ENCODE peak calls at places on chromosomes 5 and 9, in six cellular contexts. U is mesendoderm, Q is IMR-90, S is neuronal stem cell, H is H1, B is mesenchymal stem cell. J is an unnamed sample.

GRCh38 chr9:110260911-110261310 is 4.6 kb upstream of the TXN start:
- DNase-seq in U (no peak), Q (no peak), S (no peak), H (no peak), B (no peak), J (no peak)

GRCh38 chr5:27137329-27137728 is 98.9 kb upstream of the CDH9 start:
- DNase-seq in U (no peak), Q (no peak), S (no peak), H (no peak), B (no peak), J (no peak)

GRCh38 chr9:34995288-34996060 is 5.9 kb downstream of the DNAJB5 start:
- DNase-seq in U (no peak), Q (peak; percentile 55), S (no peak), H (no peak), B (peak; percentile 38), J (peak; percentile 63)

GRCh38 chr5:178312900-178313299 is 80.3 kb upstream of the PHYKPL start:
- DNase-seq in U (no peak), Q (no peak), S (no peak), H (no peak), B (peak; percentile 28), J (no peak)

GRCh38 chr5:133714161-133714915 is 102.0 kb upstream of the FSTL4 start:
- DNase-seq in U (no peak), Q (no peak), S (no peak), H (no peak), B (no peak), J (no peak)

GRCh38 chr5:61301820-61302563 is 30.1 kb upstream of the ZSWIM6 start:
- DNase-seq in U (peak; percentile 90), Q (peak; percentile 100), S (no peak), H (no peak), B (peak; percentile 99), J (peak; percentile 94)

GRCh38 chr5:124007675-124008398 is 495.9 kb downstream of the CSNK1G3 start:
- DNase-seq in U (peak; percentile 66), Q (peak; percentile 4), S (no peak), H (no peak), B (peak; percentile 10), J (no peak)

GRCh38 chr5:93995126-93995621 is 253.8 kb upstream of the POU5F2 start:
- DNase-seq in U (no peak), Q (no peak), S (no peak), H (no peak), B (peak; percentile 59), J (no peak)

GRCh38 chr5:125139590-125139989 is 393.2 kb upstream of the ZNF608 start:
- DNase-seq in U (no peak), Q (no peak), S (no peak), H (no peak), B (no peak), J (no peak)

GRCh38 chr9:130183133-130183762 is 11.0 kb downstream of the NCS1 start:
- DNase-seq in U (peak; percentile 80), Q (peak; percentile 71), S (no peak), H (no peak), B (peak; percentile 82), J (peak; percentile 33)

GRCh38 chr9:119071636-119072035 is 297.6 kb downstream of the BRINP1 start:
- DNase-seq in U (no peak), Q (no peak), S (no peak), H (no peak), B (no peak), J (no peak)

GRCh38 chr5:8828596-8829321 is 717.1 kb downstream of the SEMA5A start:
- DNase-seq in U (no peak), Q (peak; percentile 39), S (no peak), H (no peak), B (no peak), J (no peak)

GRCh38 chr5:151141535-151141934 is 16.0 kb downstream of the ANXA6 start:
- DNase-seq in U (no peak), Q (peak; percentile 25), S (no peak), H (no peak), B (no peak), J (no peak)

GRCh38 chr5:88772831-88773230 is 110.2 kb downstream of the MEF2C start:
- DNase-seq in U (no peak), Q (no peak), S (no peak), H (no peak), B (no peak), J (no peak)
- H3K9ac ChIP-seq in U (no peak overlapping the region), Q (no peak overlapping the region), S (no peak overlapping the region), H (no peak overlapping the region), B (no peak overlapping the region), J (no peak overlapping the region)

GRCh38 chr5:179624841-179625271 is 1.4 kb upstream of the HNRNPH1 start:
- DNase-seq in U (peak; percentile 54), Q (no peak), S (no peak), H (no peak), B (no peak), J (no peak)
- H3K4me3 ChIP-seq in U (no peak overlapping the region), Q (no peak overlapping the region), S (no peak overlapping the region), H (peak overlapping the region; percentile 99), B (no peak overlapping the region), J (no peak overlapping the region)

DNA sequence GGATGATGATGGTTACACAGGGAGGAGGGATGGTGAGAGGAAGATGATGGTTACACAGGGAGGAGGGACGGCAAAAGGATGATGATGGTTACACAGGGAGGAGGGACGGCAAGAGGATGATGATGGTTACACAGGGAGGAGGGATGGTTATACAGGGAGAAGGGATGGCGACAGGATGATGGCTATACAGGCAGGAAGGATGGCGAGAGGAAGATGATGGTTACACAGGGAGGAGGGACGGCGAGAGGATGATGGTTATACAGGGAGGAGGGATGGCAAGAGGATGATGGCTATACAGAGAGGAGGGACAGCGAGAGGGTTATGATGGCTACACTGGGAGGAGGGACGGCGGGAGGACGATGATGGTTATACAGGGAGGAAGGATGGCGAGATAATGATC is 64.1 kb upstream of the FCN1 start:
- DNase-seq in U (no peak), Q (no peak), S (no peak), H (no peak), B (no peak), J (no peak)
- H4K8ac ChIP-seq in U (no peak overlapping the region), Q (no peak overlapping the region), S (no peak overlapping the region), H (no peak overlapping the region), B (no peak overlapping the region), J (no peak overlapping the region)

GRCh38 chr9:121765021-121765950 is 113.9 kb downstream of the DAB2IP start:
- DNase-seq in U (no peak), Q (peak; percentile 63), S (no peak), H (no peak), B (peak; percentile 76), J (peak; percentile 74)
- H3K9ac ChIP-seq in U (no peak overlapping the region), Q (peak overlapping the region; percentile 16), S (no peak overlapping the region), H (no peak overlapping the region), B (peak overlapping the region; percentile 21), J (no peak overlapping the region)

DNA sequence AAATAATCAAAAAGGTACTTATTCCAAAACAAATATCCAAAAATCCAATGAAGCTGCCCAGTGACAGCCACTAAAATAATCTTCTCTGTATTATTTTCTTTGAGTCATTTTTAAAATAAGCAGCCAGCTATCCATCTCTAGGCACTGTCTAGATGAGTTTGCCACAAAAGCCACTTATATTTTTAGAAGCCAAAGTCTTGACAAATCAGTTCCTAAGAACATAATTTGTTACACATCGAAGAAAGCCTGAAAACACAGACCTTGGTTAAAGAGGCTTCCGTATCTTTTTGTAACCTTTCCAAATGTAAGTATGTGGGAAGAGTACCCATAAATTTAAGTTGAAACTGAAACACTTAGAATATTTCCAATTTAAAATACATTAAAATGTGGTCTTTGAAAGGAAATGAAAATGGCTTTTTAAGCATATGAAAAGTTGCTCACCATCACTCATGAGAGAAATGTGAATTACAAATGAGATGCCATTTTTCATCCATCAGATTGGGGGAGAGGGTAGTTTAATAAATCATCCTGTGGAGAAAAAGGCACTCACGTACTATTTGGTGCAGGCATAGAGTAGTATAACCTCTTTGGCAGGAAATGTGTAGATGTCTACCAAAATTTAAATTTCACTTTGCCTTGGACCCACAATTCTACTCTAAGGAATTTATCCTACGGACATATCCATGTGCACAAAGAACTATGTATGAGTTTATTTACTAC is 180.4 kb downstream of the MLLT3 start:
- DNase-seq in U (no peak), Q (peak; percentile 9), S (no peak), H (no peak), B (no peak), J (no peak)
- H3K4me3 ChIP-seq in U (no peak overlapping the region), Q (no peak overlapping the region), S (no peak overlapping the region), H (no peak overlapping the region), B (no peak overlapping the region), J (no peak overlapping the region)